ENCODE peak calls at places on chromosome 12, in six cellular contexts. H is activated naive CD4-positive, alpha-beta T cell; F is left ventricle myocardium superior; Z is PC-3; O is AG08395; P is MV-4-11. D is an unnamed sample.
A peak's percentile ranks its signal among the peaks of the same experiment; 100 is the strongest.

GRCh38 chr12:30909721-30910350 is 16.7 kb upstream of the TSPAN11 start:
- DNase-seq in O (no peak), Z (no peak), P (no peak), H (no peak), F (no peak), D (no peak)

GRCh38 chr12:132259872-132260695 is 69.3 kb downstream of the GALNT9 start:
- DNase-seq in Z (no peak), P (no peak), F (peak; percentile 1), O (no peak), H (no peak), D (no peak)

GRCh38 chr12:104718581-104718980 is 239.5 kb downstream of the SLC41A2 start:
- DNase-seq in H (no peak), Z (no peak), P (no peak), F (no peak), O (peak; percentile 48), D (no peak)

GRCh38 chr12:8698830-8699330 is 1.1 kb downstream of the RIMKLB start:
- DNase-seq in F (no peak), H (no peak), Z (no peak), P (no peak), O (no peak), D (no peak)

GRCh38 chr12:130391186-130391585 is 53.5 kb downstream of the PIWIL1 start:
- DNase-seq in P (no peak), H (no peak), O (no peak), F (no peak), Z (no peak), D (no peak)

GRCh38 chr12:38823743-38824142 is 81.6 kb downstream of the CPNE8 start:
- DNase-seq in O (peak; percentile 18), P (no peak), Z (peak; percentile 43), F (no peak), H (no peak), D (no peak)

GRCh38 chr12:94667031-94667540 is 16.7 kb upstream of the TMCC3 start:
- DNase-seq in O (no peak), H (no peak), F (no peak), P (no peak), Z (no peak), D (no peak)

GRCh38 chr12:3313655-3314305 is 177.2 kb upstream of the PRMT8 start:
- DNase-seq in O (peak; percentile 22), H (no peak), F (peak; percentile 60), P (no peak), Z (peak; percentile 52), D (no peak)

GRCh38 chr12:109544955-109545531 is 28.3 kb downstream of the MMAB start:
- DNase-seq in H (no peak), F (no peak), P (peak; percentile 20), Z (peak; percentile 94), O (peak; percentile 62), D (no peak)

GRCh38 chr12:29282452-29282851 is 98.5 kb downstream of the ERGIC2 start:
- DNase-seq in Z (no peak), F (no peak), H (no peak), O (no peak), P (peak; percentile 61), D (no peak)

GRCh38 chr12:25972783-25973182 is 14.3 kb downstream of the RASSF8 start:
- DNase-seq in H (no peak), F (no peak), Z (peak; percentile 39), O (no peak), P (no peak), D (no peak)

GRCh38 chr12:92745874-92746553 is 43.2 kb downstream of the PLEKHG7 start:
- DNase-seq in P (no peak), F (peak; percentile 87), Z (peak; percentile 98), O (peak; percentile 96), H (no peak), D (no peak)

GRCh38 chr12:73726881-73727280 is 810.8 kb upstream of the ATXN7L3B start:
- DNase-seq in P (no peak), Z (no peak), F (no peak), O (no peak), H (no peak), D (no peak)

GRCh38 chr12:5293773-5294172 is 138.1 kb upstream of the NTF3 start:
- DNase-seq in O (no peak), Z (no peak), F (no peak), H (no peak), P (no peak), D (no peak)

GRCh38 chr12:24905431-24905830 is 43.5 kb downstream of the BCAT1 start:
- DNase-seq in P (no peak), O (no peak), Z (no peak), H (no peak), F (no peak), D (no peak)

GRCh38 chr12:24444634-24445033 is 495.2 kb upstream of the SOX5 start:
- DNase-seq in H (no peak), O (no peak), F (no peak), P (no peak), Z (no peak), D (no peak)

GRCh38 chr12:16019131-16019530 is 108.0 kb downstream of the DERA start:
- DNase-seq in P (no peak), F (no peak), Z (no peak), H (no peak), O (no peak), D (no peak)

GRCh38 chr12:58421990-58422389 is 480.6 kb downstream of the ATP23 start:
- DNase-seq in F (no peak), P (no peak), O (no peak), Z (no peak), H (no peak), D (no peak)

GRCh38 chr12:50764861-50765324 is 992 bp downstream of the ATF1 start:
- DNase-seq in P (peak; percentile 44), H (no peak), Z (peak; percentile 45), O (peak; percentile 47), F (no peak), D (no peak)

GRCh38 chr12:89731064-89731463 is 22.4 kb upstream of the ATP2B1 start:
- DNase-seq in Z (peak; percentile 61), H (no peak), P (no peak), O (no peak), F (no peak), D (no peak)

GRCh38 chr12:8734873-8735381 is 37.1 kb downstream of the RIMKLB start:
- DNase-seq in P (no peak), O (no peak), F (no peak), Z (no peak), H (no peak), D (no peak)

GRCh38 chr12:89245090-89245489 is 107.2 kb downstream of the DUSP6 start:
- DNase-seq in O (no peak), P (peak; percentile 91), Z (no peak), H (no peak), F (no peak), D (no peak)

GRCh38 chr12:92538970-92539749 is 163.6 kb upstream of the PLEKHG7 start:
- DNase-seq in O (peak; percentile 25), Z (peak; percentile 88), F (no peak), P (peak; percentile 96), H (no peak), D (no peak)

GRCh38 chr12:57522887-57523705 is 472 bp downstream of the MBD6 start:
- DNase-seq in Z (peak; percentile 46), H (no peak), F (peak; percentile 70), O (no peak), P (peak; percentile 39), D (no peak)

GRCh38 chr12:68267892-68268396 is 14.5 kb upstream of the IL22 start:
- DNase-seq in O (peak; percentile 67), F (no peak), H (no peak), Z (peak; percentile 11), P (peak; percentile 43), D (no peak)

GRCh38 chr12:41944241-41944640 is 200.4 kb downstream of the GXYLT1 start:
- DNase-seq in O (peak; percentile 2), H (no peak), Z (no peak), P (peak; percentile 72), F (no peak), D (no peak)

GRCh38 chr12:29980304-29980703 is 196.6 kb upstream of the TMTC1 start:
- DNase-seq in O (no peak), H (no peak), Z (peak; percentile 81), P (peak; percentile 3), F (no peak), D (no peak)

GRCh38 chr12:1773937-1774655 is 46.3 kb upstream of the LRTM2 start:
- DNase-seq in H (no peak), O (peak; percentile 65), F (peak; percentile 23), Z (no peak), P (no peak), D (no peak)

GRCh38 chr12:62771828-62772227 is 163.1 kb downstream of the PPM1H start:
- DNase-seq in P (no peak), H (no peak), F (no peak), O (no peak), Z (no peak), D (no peak)

GRCh38 chr12:38653650-38654049 is 251.7 kb downstream of the CPNE8 start:
- DNase-seq in H (no peak), O (no peak), Z (no peak), P (no peak), F (no peak), D (no peak)

GRCh38 chr12:5787828-5788227 is 157.2 kb downstream of the ANO2 start:
- DNase-seq in O (no peak), P (no peak), H (no peak), Z (no peak), F (no peak), D (no peak)

D was measured in activated B cell treated with CpG ODN at 0.5 μM for 24 hours.